ENCODE peak calls at places on chromosomes 7 and 10, in eight cellular contexts. One of them, this sample, is unnamed. For H3K4me1, the result is how much of the 10 kb centered on the place peaks cover.

GRCh38 chr10:129741978-129742741 is 221.9 kb downstream of the EBF3 start:
- DNase-seq in pancreas: no peak
- DNase-seq in OCI-LY7: no peak
- DNase-seq in spleen: peak
- DNase-seq in fibroblast of lung: no peak
- DNase-seq in uterus: no peak
- DNase-seq in PC-3: no peak
- DNase-seq in testis: peak
- DNase-seq in this sample: no peak

GRCh38 chr7:1566687-1567081 is 3.1 kb downstream of the PSMG3 start:
- DNase-seq in uterus: no peak
- DNase-seq in testis: no peak
- DNase-seq in OCI-LY7: no peak
- DNase-seq in spleen: no peak
- DNase-seq in PC-3: no peak
- DNase-seq in fibroblast of lung: no peak
- DNase-seq in pancreas: no peak
- DNase-seq in this sample: no peak

GRCh38 chr10:43931308-43931930 is 282.7 kb upstream of the ZNF32 start:
- DNase-seq in OCI-LY7: no peak
- DNase-seq in testis: no peak
- DNase-seq in pancreas: no peak
- DNase-seq in uterus: no peak
- DNase-seq in spleen: no peak
- DNase-seq in fibroblast of lung: peak
- DNase-seq in PC-3: peak
- DNase-seq in this sample: no peak

GRCh38 chr7:30977896-30978564 is 14.3 kb downstream of the GHRHR start:
- DNase-seq in spleen: no peak
- DNase-seq in PC-3: peak
- DNase-seq in testis: peak
- DNase-seq in OCI-LY7: peak
- DNase-seq in uterus: peak
- DNase-seq in pancreas: peak
- DNase-seq in fibroblast of lung: no peak
- DNase-seq in this sample: no peak

GRCh38 chr7:1810521-1810920 is 140.4 kb downstream of the ELFN1 start:
- DNase-seq in spleen: peak
- DNase-seq in PC-3: no peak
- DNase-seq in testis: no peak
- DNase-seq in uterus: no peak
- DNase-seq in pancreas: no peak
- DNase-seq in OCI-LY7: no peak
- DNase-seq in fibroblast of lung: no peak
- DNase-seq in this sample: no peak

GRCh38 chr10:30068482-30069223 is 9.3 kb upstream of the JCAD start:
- DNase-seq in pancreas: no peak
- DNase-seq in testis: no peak
- DNase-seq in OCI-LY7: no peak
- DNase-seq in PC-3: peak
- DNase-seq in fibroblast of lung: peak
- DNase-seq in spleen: no peak
- DNase-seq in uterus: no peak
- DNase-seq in this sample: no peak

GRCh38 chr10:36574212-36574611 is 551.2 kb upstream of the ANKRD30A start:
- DNase-seq in OCI-LY7: no peak
- DNase-seq in uterus: no peak
- DNase-seq in PC-3: no peak
- DNase-seq in fibroblast of lung: peak
- DNase-seq in testis: no peak
- DNase-seq in pancreas: no peak
- DNase-seq in spleen: no peak
- DNase-seq in this sample: no peak

GRCh38 chr10:49844775-49845561 is 82.8 kb upstream of the OGDHL start:
- DNase-seq in testis: no peak
- DNase-seq in pancreas: no peak
- DNase-seq in PC-3: peak
- DNase-seq in fibroblast of lung: peak
- DNase-seq in OCI-LY7: no peak
- DNase-seq in spleen: no peak
- DNase-seq in uterus: no peak
- DNase-seq in this sample: no peak

GRCh38 chr10:25059990-25060389 is 43.6 kb downstream of the THNSL1 start:
- DNase-seq in OCI-LY7: no peak
- DNase-seq in testis: peak
- DNase-seq in pancreas: no peak
- DNase-seq in fibroblast of lung: peak
- DNase-seq in PC-3: peak
- DNase-seq in uterus: peak
- DNase-seq in spleen: no peak
- DNase-seq in this sample: peak

GRCh38 chr7:137818036-137818435 is 28.7 kb downstream of the DGKI start:
- DNase-seq in fibroblast of lung: peak
- DNase-seq in uterus: no peak
- DNase-seq in spleen: no peak
- DNase-seq in PC-3: no peak
- DNase-seq in pancreas: no peak
- DNase-seq in testis: no peak
- DNase-seq in OCI-LY7: no peak
- DNase-seq in this sample: no peak

GRCh38 chr7:141550694-141551079 is 523 bp upstream of the AGK start:
- DNase-seq in pancreas: peak
- DNase-seq in OCI-LY7: no peak
- DNase-seq in uterus: peak
- DNase-seq in spleen: no peak
- DNase-seq in fibroblast of lung: no peak
- DNase-seq in testis: peak
- DNase-seq in PC-3: no peak
- DNase-seq in this sample: peak

GRCh38 chr10:78194539-78195402 is 161.1 kb downstream of the RPS24 start:
- DNase-seq in testis: no peak
- DNase-seq in OCI-LY7: no peak
- DNase-seq in PC-3: peak
- DNase-seq in spleen: no peak
- DNase-seq in fibroblast of lung: peak
- DNase-seq in uterus: no peak
- DNase-seq in pancreas: no peak
- DNase-seq in this sample: no peak

GRCh38 chr10:66218981-66219587 is 706.8 kb upstream of the LRRTM3 start:
- DNase-seq in PC-3: peak
- DNase-seq in OCI-LY7: no peak
- DNase-seq in fibroblast of lung: peak
- DNase-seq in testis: no peak
- DNase-seq in spleen: no peak
- DNase-seq in pancreas: no peak
- DNase-seq in uterus: no peak
- DNase-seq in this sample: no peak

GRCh38 chr7:39527296-39527695 is 38.9 kb upstream of the YAE1 start:
- DNase-seq in uterus: no peak
- DNase-seq in PC-3: no peak
- DNase-seq in spleen: no peak
- DNase-seq in OCI-LY7: no peak
- DNase-seq in testis: no peak
- DNase-seq in pancreas: no peak
- DNase-seq in fibroblast of lung: no peak
- DNase-seq in this sample: no peak

GRCh38 chr7:154677454-154677853 is 325.5 kb downstream of the PAXIP1 start:
- DNase-seq in pancreas: no peak
- DNase-seq in spleen: no peak
- DNase-seq in uterus: no peak
- DNase-seq in PC-3: no peak
- DNase-seq in OCI-LY7: no peak
- DNase-seq in testis: peak
- DNase-seq in fibroblast of lung: no peak
- DNase-seq in this sample: no peak

GRCh38 chr7:1920266-1920681 is 250.2 kb downstream of the ELFN1 start:
- DNase-seq in PC-3: no peak
- DNase-seq in spleen: peak
- DNase-seq in uterus: no peak
- DNase-seq in pancreas: peak
- DNase-seq in testis: no peak
- DNase-seq in OCI-LY7: no peak
- DNase-seq in fibroblast of lung: no peak
- DNase-seq in this sample: no peak

GRCh38 chr7:140696024-140696678 is 357 bp upstream of the NDUFB2 start:
- DNase-seq in testis: peak
- DNase-seq in pancreas: no peak
- DNase-seq in OCI-LY7: peak
- DNase-seq in spleen: peak
- DNase-seq in PC-3: peak
- DNase-seq in uterus: peak
- DNase-seq in fibroblast of lung: peak
- DNase-seq in this sample: peak

GRCh38 chr7:80856769-80857168 is 62.1 kb downstream of the SEMA3C start:
- DNase-seq in OCI-LY7: no peak
- DNase-seq in spleen: no peak
- DNase-seq in PC-3: no peak
- DNase-seq in pancreas: no peak
- DNase-seq in fibroblast of lung: no peak
- DNase-seq in uterus: no peak
- DNase-seq in testis: no peak
- DNase-seq in this sample: no peak

GRCh38 chr7:80858141-80858903 is 60.5 kb downstream of the SEMA3C start:
- DNase-seq in OCI-LY7: no peak
- DNase-seq in spleen: no peak
- DNase-seq in PC-3: peak
- DNase-seq in fibroblast of lung: peak
- DNase-seq in testis: no peak
- DNase-seq in uterus: no peak
- DNase-seq in pancreas: no peak
- DNase-seq in this sample: no peak

GRCh38 chr7:80859272-80859970 is 59.4 kb downstream of the SEMA3C start:
- DNase-seq in spleen: no peak
- DNase-seq in pancreas: no peak
- DNase-seq in fibroblast of lung: peak
- DNase-seq in PC-3: no peak
- DNase-seq in uterus: peak
- DNase-seq in testis: peak
- DNase-seq in OCI-LY7: no peak
- DNase-seq in this sample: no peak
- H3K4me1 ChIP-seq in spleen: under half
- H3K4me1 ChIP-seq in pancreas: under half
- H3K4me1 ChIP-seq in fibroblast of lung: under half
- H3K4me1 ChIP-seq in PC-3: under half
- H3K4me1 ChIP-seq in uterus: under half
- H3K4me1 ChIP-seq in testis: under half
- H3K4me1 ChIP-seq in OCI-LY7: under half
- H3K4me1 ChIP-seq in this sample: under half

DNA sequence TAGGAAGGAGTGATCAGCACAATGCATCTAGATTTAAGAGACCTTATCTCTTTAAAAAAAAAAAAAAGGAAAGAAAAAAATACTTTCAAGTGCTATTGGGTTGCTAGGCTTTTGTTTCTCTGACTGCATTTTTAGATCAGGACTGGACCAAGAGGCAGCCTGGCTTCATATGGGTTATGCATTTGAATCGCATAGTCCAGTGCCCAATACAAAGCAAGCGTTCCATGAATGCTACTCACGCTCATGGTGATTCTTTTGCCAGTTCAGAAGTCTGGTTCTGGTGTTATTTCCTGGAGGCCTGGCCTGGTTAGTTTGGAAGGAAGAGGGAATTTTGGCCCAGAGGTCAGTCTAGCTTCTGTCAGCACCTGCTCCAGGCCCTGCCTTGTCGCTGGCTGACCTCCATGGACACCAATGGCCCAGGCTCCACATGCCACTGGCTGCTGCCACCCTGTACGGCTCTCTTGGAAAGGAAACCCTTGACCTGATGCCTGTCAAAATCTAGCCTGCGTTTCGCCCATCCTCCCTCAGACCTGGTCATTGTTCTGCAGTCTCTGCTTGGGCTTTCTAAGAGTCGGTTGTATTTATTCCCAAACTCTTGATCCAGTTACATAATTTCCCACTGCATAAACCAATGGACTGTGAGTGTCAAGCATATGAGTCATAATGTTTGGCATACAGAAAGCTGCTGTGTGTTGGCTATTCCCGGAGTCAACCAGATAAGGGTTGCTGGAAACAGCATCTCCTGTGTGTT is 74.3 kb upstream of the MKX start:
- DNase-seq in testis: no peak
- DNase-seq in PC-3: peak
- DNase-seq in fibroblast of lung: peak
- DNase-seq in pancreas: peak
- DNase-seq in spleen: no peak
- DNase-seq in uterus: no peak
- DNase-seq in OCI-LY7: no peak
- DNase-seq in this sample: peak
- H3K27ac ChIP-seq in testis: no peak
- H3K27ac ChIP-seq in PC-3: no peak
- H3K27ac ChIP-seq in fibroblast of lung: no peak
- H3K27ac ChIP-seq in pancreas: peak
- H3K27ac ChIP-seq in spleen: no peak
- H3K27ac ChIP-seq in uterus: no peak
- H3K27ac ChIP-seq in OCI-LY7: no peak
- H3K27ac ChIP-seq in this sample: peak

DNA sequence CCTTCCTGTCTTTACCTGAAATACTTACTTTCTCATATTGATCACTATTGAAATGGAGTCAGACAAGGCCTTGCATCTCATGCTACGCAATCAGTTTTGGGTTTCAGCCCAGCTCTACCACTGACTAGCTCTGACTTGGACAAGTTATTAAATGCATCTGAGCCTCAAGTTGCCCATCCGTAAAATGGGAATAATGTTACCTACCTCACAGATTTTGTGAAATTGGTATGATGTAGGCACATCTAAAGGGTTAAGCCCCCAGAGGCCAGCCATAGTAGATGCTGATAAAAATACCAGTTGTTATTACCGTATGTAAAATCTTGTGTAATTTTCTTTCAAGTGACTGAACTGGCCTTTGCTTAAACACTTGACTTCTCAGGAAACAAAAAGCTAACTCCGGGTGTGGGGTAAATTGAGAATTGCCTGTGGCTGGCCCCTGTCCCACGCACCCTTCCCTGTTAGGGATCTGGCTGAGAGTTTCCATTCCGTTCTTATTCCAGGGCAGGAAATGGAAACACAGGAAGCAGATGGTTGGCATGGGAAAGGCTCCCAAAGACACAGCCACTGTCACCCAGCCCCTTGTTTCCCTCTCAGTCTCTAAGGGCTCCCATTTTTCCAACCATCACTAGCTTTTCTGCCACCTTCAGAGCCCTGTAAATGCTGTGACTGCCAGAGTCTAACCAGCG is 7.6 kb downstream of the DUSP5 start:
- DNase-seq in fibroblast of lung: no peak
- DNase-seq in spleen: no peak
- DNase-seq in PC-3: no peak
- DNase-seq in testis: no peak
- DNase-seq in OCI-LY7: no peak
- DNase-seq in pancreas: no peak
- DNase-seq in uterus: no peak
- DNase-seq in this sample: no peak
- H3K4me1 ChIP-seq in fibroblast of lung: under half
- H3K4me1 ChIP-seq in spleen: half or more
- H3K4me1 ChIP-seq in PC-3: under half
- H3K4me1 ChIP-seq in testis: under half
- H3K4me1 ChIP-seq in OCI-LY7: under half
- H3K4me1 ChIP-seq in pancreas: under half
- H3K4me1 ChIP-seq in uterus: under half
- H3K4me1 ChIP-seq in this sample: under half

DNA sequence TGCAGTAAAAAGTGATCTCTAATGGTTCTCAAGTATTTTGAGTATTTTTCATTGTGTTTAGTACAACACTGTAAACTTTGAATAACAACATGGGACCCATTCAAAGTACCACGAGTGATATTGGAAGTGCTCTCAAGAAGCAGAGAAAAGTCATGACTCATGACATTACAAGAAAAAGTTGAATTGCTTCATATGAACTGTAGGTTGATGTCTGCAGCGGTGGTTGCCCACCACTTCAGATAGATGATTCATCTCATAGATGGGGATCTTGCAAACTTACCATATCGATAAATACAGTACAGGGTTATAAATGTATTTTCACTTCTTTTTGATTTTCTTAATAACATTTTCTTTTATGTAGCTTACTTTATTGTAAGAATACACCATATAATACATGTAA is 34.0 kb downstream of the ENTPD1 start:
- DNase-seq in fibroblast of lung: peak
- DNase-seq in spleen: no peak
- DNase-seq in pancreas: no peak
- DNase-seq in OCI-LY7: no peak
- DNase-seq in uterus: no peak
- DNase-seq in PC-3: no peak
- DNase-seq in testis: no peak
- DNase-seq in this sample: no peak
- H3K27ac ChIP-seq in fibroblast of lung: no peak
- H3K27ac ChIP-seq in spleen: no peak
- H3K27ac ChIP-seq in pancreas: no peak
- H3K27ac ChIP-seq in OCI-LY7: no peak
- H3K27ac ChIP-seq in uterus: no peak
- H3K27ac ChIP-seq in PC-3: no peak
- H3K27ac ChIP-seq in testis: no peak
- H3K27ac ChIP-seq in this sample: no peak

This sample was measured in heart right ventricle.